ENCODE peak calls at places on chromosomes 5 and 9, in nine cellular contexts. Q is sigmoid colon, V is GM23248, Y is GM04503, O is right lobe of liver, C is GM19239, S is cardiac fibroblast, D is astrocyte of the spinal cord, F is HT1080. A is an unnamed sample.

GRCh38 chr9:36456480-36457115 is 56.5 kb upstream of the RNF38 start:
- DNase-seq in Q (no peak), V (no peak), Y (no peak), O (no peak), C (no peak), S (peak), D (no peak), F (no peak), A (no peak)

GRCh38 chr5:83523926-83524325 is 52.4 kb downstream of the VCAN start:
- DNase-seq in Q (no peak), V (no peak), Y (no peak), O (no peak), C (no peak), S (peak), D (peak), F (no peak), A (no peak)

GRCh38 chr5:125050926-125051325 is 304.5 kb upstream of the ZNF608 start:
- DNase-seq in Q (no peak), V (no peak), Y (no peak), O (no peak), C (no peak), S (no peak), D (no peak), F (no peak), A (no peak)

GRCh38 chr5:61200582-61201155 is 38.4 kb upstream of the SMIM15 start:
- DNase-seq in Q (no peak), V (no peak), Y (no peak), O (no peak), C (no peak), S (peak), D (no peak), F (peak), A (no peak)

GRCh38 chr5:176424181-176424580 is 7.8 kb upstream of the CLTB start:
- DNase-seq in Q (no peak), V (no peak), Y (no peak), O (no peak), C (no peak), S (no peak), D (no peak), F (no peak), A (no peak)

GRCh38 chr9:132802121-132802795 is 75.8 kb downstream of the AK8 start:
- DNase-seq in Q (no peak), V (no peak), Y (no peak), O (no peak), C (no peak), S (no peak), D (no peak), F (no peak), A (no peak)

GRCh38 chr5:132472431-132472830 is 18.1 kb downstream of the IRF1 start:
- DNase-seq in Q (peak), V (no peak), Y (no peak), O (no peak), C (no peak), S (no peak), D (no peak), F (no peak), A (no peak)

GRCh38 chr9:33782395-33783152 is 12.8 kb upstream of the PRSS3 start:
- DNase-seq in Q (no peak), V (peak), Y (no peak), O (no peak), C (no peak), S (peak), D (peak), F (peak), A (no peak)

GRCh38 chr9:27440888-27441740 is 83.0 kb upstream of the IFNK start:
- DNase-seq in Q (no peak), V (no peak), Y (no peak), O (no peak), C (no peak), S (no peak), D (peak), F (no peak), A (no peak)

GRCh38 chr5:179553875-179554274 is 3.5 kb downstream of the RUFY1 start:
- DNase-seq in Q (no peak), V (peak), Y (peak), O (no peak), C (no peak), S (peak), D (peak), F (peak), A (no peak)

GRCh38 chr5:112304743-112305142 is 114.3 kb downstream of the EPB41L4A start:
- DNase-seq in Q (no peak), V (no peak), Y (no peak), O (no peak), C (no peak), S (no peak), D (no peak), F (no peak), A (no peak)

GRCh38 chr9:121720311-121720991 is 69.0 kb downstream of the DAB2IP start:
- DNase-seq in Q (no peak), V (peak), Y (no peak), O (no peak), C (no peak), S (no peak), D (no peak), F (no peak), A (no peak)

GRCh38 chr5:127830157-127830556 is 127.0 kb downstream of the CCDC192 start:
- DNase-seq in Q (no peak), V (peak), Y (no peak), O (no peak), C (no peak), S (peak), D (no peak), F (no peak), A (no peak)

GRCh38 chr9:134598884-134599245 is 42.7 kb upstream of the COL5A1 start:
- DNase-seq in Q (no peak), V (peak), Y (no peak), O (no peak), C (no peak), S (no peak), D (no peak), F (no peak), A (no peak)

GRCh38 chr9:113711251-113711650 is 164.9 kb upstream of the ZNF618 start:
- DNase-seq in Q (no peak), V (no peak), Y (no peak), O (no peak), C (no peak), S (no peak), D (no peak), F (no peak), A (no peak)

GRCh38 chr5:150523472-150524350 is 15.8 kb downstream of the NDST1 start:
- DNase-seq in Q (no peak), V (peak), Y (no peak), O (no peak), C (peak), S (peak), D (peak), F (peak), A (peak)

GRCh38 chr5:543755-544674 is 19.8 kb upstream of the SLC9A3 start:
- DNase-seq in Q (peak), V (no peak), Y (no peak), O (peak), C (peak), S (no peak), D (no peak), F (no peak), A (no peak)

GRCh38 chr5:83009408-83009807 is 67.8 kb downstream of the TMEM167A start:
- DNase-seq in Q (no peak), V (no peak), Y (no peak), O (no peak), C (no peak), S (no peak), D (no peak), F (no peak), A (no peak)

GRCh38 chr9:72365525-72366256 is 683 bp upstream of the ZFAND5 start:
- DNase-seq in Q (peak), V (peak), Y (no peak), O (peak), C (peak), S (peak), D (peak), F (peak), A (no peak)

GRCh38 chr9:76585487-76586459 is 126.8 kb downstream of the GCNT1 start:
- DNase-seq in Q (no peak), V (no peak), Y (no peak), O (no peak), C (no peak), S (no peak), D (no peak), F (no peak), A (no peak)

GRCh38 chr5:77957-78804 is 13.8 kb upstream of the PLEKHG4B start:
- DNase-seq in Q (no peak), V (peak), Y (no peak), O (no peak), C (no peak), S (peak), D (peak), F (peak), A (peak)

GRCh38 chr9:96021616-96022444 is 146.3 kb downstream of the ERCC6L2 start:
- DNase-seq in Q (no peak), V (no peak), Y (no peak), O (no peak), C (no peak), S (no peak), D (no peak), F (no peak), A (no peak)

GRCh38 chr9:112831281-112831851 is 59.3 kb downstream of the SLC46A2 start:
- DNase-seq in Q (no peak), V (peak), Y (no peak), O (no peak), C (no peak), S (peak), D (peak), F (no peak), A (no peak)

GRCh38 chr5:131530706-131531331 is 104.2 kb downstream of the RAPGEF6 start:
- DNase-seq in Q (no peak), V (no peak), Y (no peak), O (no peak), C (no peak), S (no peak), D (no peak), F (no peak), A (no peak)

A was measured in HFF-Myc.